ENCODE peak calls at places on chromosomes 6 and 20, in eight cellular contexts. V, M, Q, I, X, F, D and K are unnamed samples.

GRCh38 chr20:61720348-61720696 is 345.4 kb downstream of the TAF4 start:
- DNase-seq in I (no peak), V (no peak), D (no peak), X (no peak), M (no peak), F (no peak), Q (no peak), K (no peak)

GRCh38 chr20:1005452-1006027 is 3.4 kb upstream of the RSPO4 start:
- DNase-seq in Q (peak; percentile 10), I (no peak), V (no peak), F (peak; percentile 30), D (no peak), X (no peak), M (no peak), K (peak; percentile 41)

GRCh38 chr20:22180244-22180643 is 404.1 kb downstream of the FOXA2 start:
- DNase-seq in X (no peak), F (no peak), V (no peak), D (no peak), Q (no peak), I (no peak), M (no peak), K (no peak)

GRCh38 chr20:46735436-46735835 is 26.0 kb downstream of the SLC2A10 start:
- DNase-seq in M (no peak), X (no peak), V (no peak), D (no peak), I (no peak), Q (no peak), F (no peak), K (no peak)

GRCh38 chr6:107862383-107862782 is 38.3 kb upstream of the SCML4 start:
- DNase-seq in X (no peak), V (no peak), D (no peak), I (no peak), Q (no peak), M (no peak), F (no peak), K (no peak)

GRCh38 chr6:163187606-163188005 is 226.9 kb upstream of the QKI start:
- DNase-seq in M (no peak), X (no peak), I (no peak), F (no peak), V (no peak), Q (no peak), D (no peak), K (no peak)

GRCh38 chr20:6178537-6178936 is 55.7 kb upstream of the FERMT1 start:
- DNase-seq in V (no peak), I (no peak), D (peak; percentile 3), Q (peak; percentile 25), F (peak; percentile 52), M (no peak), X (no peak), K (no peak)

GRCh38 chr6:28258877-28259777 is at the start of gene NKAPL:
- DNase-seq in D (no peak), V (peak; percentile 29), X (peak; percentile 40), I (peak; percentile 13), F (peak; percentile 66), M (peak; percentile 52), Q (no peak), K (peak; percentile 92)

GRCh38 chr20:19712737-19713260 is 45.3 kb upstream of the RIN2 start:
- DNase-seq in Q (no peak), D (no peak), F (no peak), V (no peak), I (no peak), M (no peak), X (no peak), K (no peak)

GRCh38 chr6:114339706-114340105 is 3.1 kb downstream of the HS3ST5 start:
- DNase-seq in Q (no peak), M (no peak), F (no peak), I (no peak), X (no peak), V (no peak), D (no peak), K (no peak)

GRCh38 chr6:155171747-155172191 is 92.0 kb upstream of the CLDN20 start:
- DNase-seq in V (no peak), X (no peak), Q (peak; percentile 34), D (no peak), I (no peak), M (no peak), F (peak; percentile 38), K (no peak)

GRCh38 chr6:131635384-131636340 is 1.4 kb upstream of the ENPP3 start:
- DNase-seq in Q (no peak), M (no peak), F (no peak), X (no peak), V (no peak), D (no peak), I (no peak), K (no peak)

GRCh38 chr20:22383156-22383555 is 201.2 kb downstream of the FOXA2 start:
- DNase-seq in Q (no peak), X (no peak), I (no peak), M (no peak), V (no peak), F (no peak), D (no peak), K (no peak)

GRCh38 chr6:166005846-166006592 is 161.6 kb downstream of the TBXT start:
- DNase-seq in V (no peak), M (no peak), X (no peak), Q (peak; percentile 41), I (no peak), D (no peak), F (peak; percentile 80), K (peak; percentile 82)

GRCh38 chr6:15352884-15353283 is 107.0 kb downstream of the JARID2 start:
- DNase-seq in Q (peak; percentile 51), F (peak; percentile 25), M (no peak), X (no peak), V (no peak), D (no peak), I (no peak), K (no peak)

GRCh38 chr6:108947114-108947854 is 99.1 kb downstream of the ARMC2 start:
- DNase-seq in X (no peak), Q (peak; percentile 87), I (no peak), D (peak; percentile 20), F (peak; percentile 89), V (no peak), M (no peak), K (peak; percentile 62)

GRCh38 chr6:15417811-15418210 is 171.9 kb downstream of the JARID2 start:
- DNase-seq in Q (peak; percentile 92), F (peak; percentile 58), V (no peak), X (no peak), M (no peak), D (peak; percentile 23), I (no peak), K (no peak)

GRCh38 chr6:118400582-118400981 is 147.5 kb upstream of the PLN start:
- DNase-seq in Q (no peak), X (no peak), I (no peak), M (no peak), V (no peak), D (no peak), F (no peak), K (no peak)

GRCh38 chr6:30819287-30819917 is 64.9 kb upstream of the DDR1 start:
- DNase-seq in M (no peak), I (no peak), X (peak; percentile 67), F (no peak), V (no peak), D (no peak), Q (peak; percentile 48), K (no peak)

GRCh38 chr6:87154641-87155271 is 609 bp upstream of the ZNF292 start:
- DNase-seq in D (peak; percentile 54), M (peak; percentile 54), I (no peak), Q (peak; percentile 82), X (peak; percentile 37), F (peak; percentile 84), V (no peak), K (peak; percentile 66)

GRCh38 chr6:117072781-117073180 is 192.6 kb upstream of the VGLL2 start:
- DNase-seq in X (no peak), F (no peak), D (no peak), M (no peak), Q (no peak), I (no peak), V (no peak), K (no peak)

GRCh38 chr20:62361799-62362589 is 5.1 kb downstream of the LAMA5 start:
- DNase-seq in F (no peak), X (no peak), M (no peak), V (no peak), I (no peak), D (no peak), Q (no peak), K (no peak)

GRCh38 chr20:6017467-6017866 is 36.4 kb downstream of the LRRN4 start:
- DNase-seq in F (no peak), V (no peak), D (no peak), Q (no peak), I (no peak), M (no peak), X (no peak), K (no peak)

GRCh38 chr6:96626749-96627353 is 63.9 kb downstream of the FHL5 start:
- DNase-seq in X (no peak), F (no peak), V (no peak), I (no peak), D (peak; percentile 1), M (no peak), Q (peak; percentile 56), K (peak; percentile 23)